ENCODE peak calls at places on chromosomes 4 and X, in four cellular contexts. L, X, Y and P are unnamed samples. For H3K4me1, the result is how much of the 10 kb centered on the place peaks cover.

GRCh38 chrX:154372612-154373022 is 1.8 kb downstream of the FLNA start:
- DNase-seq in L (no peak), X (no peak), Y (peak), P (peak)

GRCh38 chr4:85243857-85244256 is 231.1 kb upstream of the ARHGAP24 start:
- DNase-seq in L (no peak), X (no peak), Y (no peak), P (no peak)

GRCh38 chr4:24980064-24980690 is 50.6 kb downstream of the LGI2 start:
- DNase-seq in L (peak), X (no peak), Y (peak), P (no peak)

GRCh38 chr4:116598155-116598979 is 487.0 kb downstream of the TRAM1L1 start:
- DNase-seq in L (no peak), X (peak), Y (no peak), P (peak)

GRCh38 chr4:141109983-141110382 is 23.3 kb downstream of the RNF150 start:
- DNase-seq in L (no peak), X (no peak), Y (no peak), P (no peak)

GRCh38 chrX:79182616-79183015 is 38.1 kb downstream of the GPR174 start:
- DNase-seq in L (no peak), X (no peak), Y (no peak), P (no peak)

GRCh38 chr4:159144112-159144694 is 41.3 kb downstream of the RAPGEF2 start:
- DNase-seq in L (no peak), X (no peak), Y (no peak), P (no peak)

GRCh38 chr4:156774422-156774821 is 197.2 kb downstream of the PDGFC start:
- DNase-seq in L (no peak), X (no peak), Y (peak), P (no peak)

GRCh38 chr4:75412746-75413145 is 101.5 kb downstream of the RCHY1 start:
- DNase-seq in L (no peak), X (no peak), Y (no peak), P (no peak)

GRCh38 chrX:19814240-19814639 is 73.2 kb downstream of the SH3KBP1 start:
- DNase-seq in L (peak), X (no peak), Y (no peak), P (no peak)

GRCh38 chrX:13254076-13254785 is 65.6 kb downstream of the ATXN3L start:
- DNase-seq in L (no peak), X (peak), Y (peak), P (no peak)

GRCh38 chr4:40316333-40316781 is 18.8 kb upstream of the CHRNA9 start:
- DNase-seq in L (no peak), X (no peak), Y (peak), P (no peak)

GRCh38 chrX:30618160-30618765 is 35.0 kb upstream of the GK start:
- DNase-seq in L (no peak), X (no peak), Y (no peak), P (no peak)

GRCh38 chr4:136863756-136864155 is 668.5 kb downstream of the PCDH18 start:
- DNase-seq in L (no peak), X (no peak), Y (peak), P (no peak)

GRCh38 chr4:153205028-153205648 is 895 bp downstream of the TRIM2 start:
- DNase-seq in L (no peak), X (no peak), Y (no peak), P (peak)

GRCh38 chr4:82780398-82781231 is 18.0 kb downstream of the SCD5 start:
- DNase-seq in L (peak), X (peak), Y (peak), P (peak)

GRCh38 chr4:104424368-104424921 is 70.2 kb downstream of the CXXC4 start:
- DNase-seq in L (no peak), X (no peak), Y (no peak), P (no peak)

GRCh38 chr4:189613202-189613601 is 327.5 kb upstream of the FRG1 start:
- DNase-seq in L (no peak), X (no peak), Y (no peak), P (no peak)

GRCh38 chrX:134460861-134461218 is 875 bp downstream of the HPRT1 start:
- DNase-seq in L (no peak), X (no peak), Y (peak), P (no peak)

GRCh38 chr4:148649669-148650331 is 207.6 kb upstream of the NR3C2 start:
- DNase-seq in L (no peak), X (no peak), Y (peak), P (no peak)

GRCh38 chr4:155974957-155975356 is 21.3 kb upstream of the CTSO start:
- DNase-seq in L (no peak), X (no peak), Y (no peak), P (no peak)

GRCh38 chr4:38013461-38014366 is 53.5 kb downstream of the PTTG2 start:
- DNase-seq in L (peak), X (no peak), Y (peak), P (no peak)

GRCh38 chr4:142365386-142365785 is 480.7 kb downstream of the INPP4B start:
- DNase-seq in L (no peak), X (no peak), Y (no peak), P (no peak)

GRCh38 chr4:67608047-67608446 is 49.5 kb downstream of the STAP1 start:
- DNase-seq in L (no peak), X (no peak), Y (no peak), P (no peak)

GRCh38 chr4:4499438-4500123 is 42.3 kb downstream of the STX18 start:
- DNase-seq in L (no peak), X (no peak), Y (no peak), P (no peak)

GRCh38 chr4:21097026-21097425 is 396.8 kb downstream of the PACRGL start:
- DNase-seq in L (no peak), X (no peak), Y (no peak), P (no peak)

GRCh38 chrX:9516635-9517034 is 51.8 kb downstream of the TBL1X start:
- DNase-seq in L (no peak), X (no peak), Y (no peak), P (no peak)

DNA sequence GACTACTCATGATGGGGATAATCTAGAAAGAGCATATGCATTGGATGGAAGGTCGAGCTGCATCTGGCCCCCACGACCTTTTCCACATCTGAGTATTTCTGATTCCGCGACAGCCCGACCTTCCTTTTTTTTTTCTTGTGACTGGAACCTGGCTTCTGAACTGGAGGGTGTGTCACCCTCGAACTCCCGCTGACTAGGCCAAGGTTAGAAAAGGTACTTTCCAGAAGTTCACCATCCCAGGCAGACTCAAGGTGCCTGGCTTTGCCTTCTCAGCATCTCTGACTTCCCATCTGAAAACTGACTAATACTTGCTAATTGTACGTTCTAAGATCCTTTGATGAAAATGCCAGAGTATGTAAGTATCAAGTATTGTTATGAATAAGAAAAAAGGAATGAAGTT is 49.3 kb upstream of the CD40LG start:
- DNase-seq in L (no peak), X (no peak), Y (no peak), P (no peak)
- H3K4me3 ChIP-seq in L (no peak), X (no peak), Y (no peak), P (no peak)

GRCh38 chr4:18075823-18076433 is 54.4 kb upstream of the LCORL start:
- DNase-seq in L (peak), X (peak), Y (peak), P (no peak)
- TF ChIP-seq CTCF in L (no peak), X (peak), Y (peak), P (peak)

GRCh38 chrX:120459313-120459712 is 9.8 kb downstream of the LAMP2 start:
- DNase-seq in L (no peak), X (no peak), Y (no peak), P (no peak)

GRCh38 chrX:120457766-120458180 is 11.3 kb downstream of the LAMP2 start:
- DNase-seq in L (no peak), X (no peak), Y (peak), P (no peak)

GRCh38 chrX:120453985-120454384 is 15.1 kb downstream of the LAMP2 start:
- DNase-seq in L (no peak), X (no peak), Y (no peak), P (no peak)

GRCh38 chrX:120452131-120452530 is 17.0 kb downstream of the LAMP2 start:
- DNase-seq in L (no peak), X (no peak), Y (peak), P (no peak)

DNA sequence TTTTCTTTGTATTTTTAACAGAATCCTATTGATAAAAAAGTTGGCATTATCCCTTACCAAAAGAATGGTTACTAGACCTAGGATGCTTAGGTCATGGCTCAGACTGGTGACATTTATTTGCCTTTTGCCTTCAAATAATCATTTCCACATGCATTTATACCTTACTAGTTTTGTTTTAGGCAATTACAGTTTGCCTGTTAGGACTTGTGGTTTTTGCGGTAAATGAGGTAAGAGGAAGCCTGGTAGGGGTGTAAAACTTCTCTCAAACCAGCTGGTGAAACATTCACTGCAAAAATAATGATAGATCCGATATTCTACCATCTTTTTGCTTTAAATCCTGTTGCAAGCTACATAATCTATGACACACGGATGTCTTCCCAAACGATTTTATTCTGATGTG is 12.1 kb downstream of the LAMP2 start:
- DNase-seq in L (no peak), X (no peak), Y (peak), P (no peak)
- H3K4me1 ChIP-seq in L (under half), X (under half), Y (under half), P (under half)

GRCh38 chr4:17567267-17567666 is 9.7 kb upstream of the LAP3 start:
- DNase-seq in L (no peak), X (no peak), Y (no peak), P (no peak)
- H3K4me3 ChIP-seq in L (no peak), X (no peak), Y (no peak), P (no peak)

GRCh38 chr4:7335363-7336066 is 99.2 kb downstream of the PSAPL1 start:
- DNase-seq in L (no peak), X (peak), Y (peak), P (peak)
- TF ChIP-seq CTCF in L (peak), X (peak), Y (peak), P (peak)

GRCh38 chr4:139978692-139979091 is 175.3 kb downstream of the MAML3 start:
- DNase-seq in L (no peak), X (peak), Y (no peak), P (no peak)
- H3K4me1 ChIP-seq in L (under half), X (half or more), Y (under half), P (under half)

DNA sequence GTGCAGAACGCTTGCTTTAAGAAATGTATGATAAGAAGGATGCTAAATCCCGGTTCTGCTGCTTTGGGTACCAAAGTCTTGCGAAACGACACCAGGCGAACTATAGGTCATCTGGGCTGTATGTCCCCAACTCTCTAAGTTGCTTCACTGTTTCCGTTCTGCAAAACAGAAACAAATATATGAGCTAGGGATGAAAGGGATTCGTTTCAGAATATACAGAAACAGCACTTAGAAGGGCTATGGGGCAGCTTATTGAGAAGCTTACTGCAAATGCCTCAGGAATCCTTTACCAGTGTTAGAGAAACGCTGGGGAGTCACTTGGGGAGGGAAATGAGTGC is 293 bp upstream of the LRCH2 start:
- DNase-seq in L (no peak), X (no peak), Y (no peak), P (no peak)
- H3K4me3 ChIP-seq in L (peak), X (peak), Y (peak), P (peak)